ENCODE peak calls at places on chromosomes 3 and 15, in ten cellular contexts. R is DND-41; Y is esophagus muscularis mucosa; T is mesenchymal stem cell; E is CD8-positive, alpha-beta T cell; P is aorta; K is psoas muscle; U is esophagus squamous epithelium; L is PC-9; A is A549. D is an unnamed sample.
A peak's percentile ranks its signal among the peaks of the same experiment; 100 is the strongest.

GRCh38 chr3:63654931-63655330 is 2.5 kb downstream of the SNTN start:
- DNase-seq in K (no peak), L (no peak), T (no peak), U (no peak), E (no peak), R (no peak), P (no peak), Y (no peak), A (no peak), D (no peak)

GRCh38 chr15:32818758-32819405 is 101.1 kb downstream of the GREM1 start:
- DNase-seq in Y (no peak), U (no peak), R (no peak), P (no peak), A (no peak), L (no peak), K (no peak), T (peak; percentile 86), E (no peak), D (no peak)

GRCh38 chr3:128429751-128430150 is 36.9 kb downstream of the DNAJB8 start:
- DNase-seq in A (no peak), R (no peak), L (no peak), U (no peak), Y (no peak), E (no peak), K (no peak), P (no peak), T (no peak), D (no peak)

GRCh38 chr3:177321819-177322218 is 124.5 kb upstream of the TBL1XR1 start:
- DNase-seq in L (no peak), T (no peak), U (no peak), P (no peak), R (no peak), K (no peak), Y (no peak), A (no peak), E (no peak), D (no peak)

GRCh38 chr3:193620650-193621049 is 27.6 kb downstream of the OPA1 start:
- DNase-seq in Y (no peak), K (no peak), P (no peak), L (no peak), A (no peak), T (peak; percentile 61), E (no peak), U (no peak), R (no peak), D (no peak)

GRCh38 chr3:33437556-33438283 is 2.5 kb downstream of the UBP1 start:
- DNase-seq in E (no peak), P (no peak), L (no peak), T (peak; percentile 74), A (no peak), U (no peak), Y (no peak), K (no peak), R (no peak), D (no peak)

GRCh38 chr15:79002631-79003030 is 57.8 kb upstream of the CTSH start:
- DNase-seq in R (no peak), L (no peak), P (no peak), Y (no peak), E (no peak), T (no peak), K (no peak), A (no peak), U (no peak), D (no peak)

GRCh38 chr3:72492240-72492639 is 356.0 kb downstream of the SHQ1 start:
- DNase-seq in P (peak; percentile 84), Y (no peak), R (no peak), A (no peak), T (peak; percentile 75), L (peak; percentile 67), U (no peak), K (peak; percentile 85), E (no peak), D (no peak)

GRCh38 chr3:43041517-43041916 is 62.4 kb downstream of the GASK1A start:
- DNase-seq in R (no peak), L (no peak), U (no peak), E (no peak), T (no peak), K (no peak), P (no peak), Y (no peak), A (no peak), D (no peak)

DNA sequence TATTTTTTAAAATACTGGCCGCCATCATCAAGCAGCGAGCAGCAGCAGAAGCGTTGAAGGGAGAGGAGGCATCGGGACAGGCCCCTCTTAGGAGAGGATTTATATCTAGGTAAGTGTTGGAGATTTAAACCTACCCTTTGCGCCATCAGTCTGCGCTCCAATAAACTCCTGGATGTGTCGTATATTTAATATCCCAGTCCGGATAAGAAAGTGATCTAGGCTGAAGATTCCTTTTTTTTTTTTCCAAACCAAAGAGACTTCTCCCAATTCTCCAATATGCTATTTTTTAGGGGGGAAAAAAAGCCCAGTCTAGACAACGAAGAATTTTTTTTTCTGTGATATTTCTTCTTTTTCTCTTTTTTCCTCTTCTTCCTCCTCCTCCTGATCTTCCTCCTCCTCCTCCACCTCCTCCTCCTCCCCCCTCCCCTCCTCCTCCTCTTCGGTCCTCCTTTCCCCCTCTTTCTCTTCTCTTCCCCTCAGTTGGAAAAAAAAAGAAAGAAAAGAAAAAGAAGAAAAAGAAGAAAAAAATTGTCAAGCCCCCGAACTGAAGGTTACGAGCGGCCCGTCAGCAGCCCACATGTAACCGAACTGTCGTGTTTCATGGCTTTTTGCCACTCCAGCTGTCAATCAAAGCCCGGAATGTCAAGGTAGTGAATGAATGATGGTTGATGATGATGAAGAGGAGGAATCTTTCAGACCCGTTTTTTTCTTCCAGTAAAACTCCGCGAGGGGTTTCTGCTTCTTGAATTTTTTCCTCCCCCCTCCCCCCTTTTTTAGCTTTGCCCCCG is 834 bp downstream of the MEIS2 start:
- DNase-seq in T (peak; percentile 59), Y (no peak), A (peak; percentile 15), U (no peak), P (no peak), E (no peak), K (peak; percentile 56), L (peak; percentile 10), R (no peak), D (no peak)
- H3K27ac ChIP-seq in T (peak overlapping the region; percentile 86), Y (peak overlapping the region; percentile 88), A (peak overlapping the region; percentile 100), U (peak overlapping the region; percentile 93), P (peak overlapping the region; percentile 95), E (no peak overlapping the region), K (peak overlapping the region; percentile 89), L (peak overlapping the region; percentile 89), R (no peak overlapping the region), D (no peak overlapping the region)

GRCh38 chr3:195012571-195012970 is 258.4 kb downstream of the XXYLT1 start:
- DNase-seq in Y (no peak), A (no peak), L (no peak), R (no peak), P (no peak), T (no peak), K (no peak), U (no peak), E (no peak), D (no peak)

GRCh38 chr3:195013411-195013810 is 257.5 kb downstream of the XXYLT1 start:
- DNase-seq in T (no peak), Y (no peak), P (no peak), U (no peak), L (no peak), E (no peak), K (no peak), R (no peak), A (no peak), D (no peak)

GRCh38 chr3:195012100-195012499 is 258.9 kb downstream of the XXYLT1 start:
- DNase-seq in K (no peak), U (no peak), L (peak; percentile 83), Y (no peak), R (no peak), A (no peak), T (no peak), E (no peak), P (no peak), D (no peak)

GRCh38 chr3:195013962-195014361 is 257.0 kb downstream of the XXYLT1 start:
- DNase-seq in Y (no peak), U (no peak), A (no peak), E (no peak), R (no peak), K (no peak), L (no peak), T (no peak), P (no peak), D (no peak)

DNA sequence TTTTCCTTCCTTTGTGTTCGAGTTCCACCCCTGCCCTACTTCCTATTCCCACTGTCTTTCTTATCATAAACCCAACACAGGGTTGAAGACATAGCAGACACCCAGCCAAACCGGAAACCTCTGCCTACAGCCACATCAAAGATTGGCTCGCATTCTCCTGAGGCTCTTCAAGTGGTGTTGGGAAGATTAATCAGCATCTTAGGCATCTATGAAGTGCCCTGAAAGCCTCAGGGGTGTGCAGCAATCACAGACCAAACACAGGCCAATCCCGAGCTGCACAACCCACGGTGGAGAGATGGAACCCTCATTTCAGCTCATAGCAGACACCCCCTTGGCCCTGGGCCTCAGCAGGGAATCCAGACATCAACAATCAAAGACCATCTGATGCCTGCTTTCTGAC is 255.9 kb downstream of the XXYLT1 start:
- DNase-seq in T (peak; percentile 24), E (no peak), U (no peak), P (no peak), L (no peak), K (no peak), Y (no peak), A (no peak), R (peak; percentile 31), D (no peak)
- H3K4me1 ChIP-seq in T (no peaks in the 10 kb centered on the region), E (no peaks in the 10 kb centered on the region), U (peaks cover 5% of the 10 kb centered on the region), P (no peaks in the 10 kb centered on the region), L (peaks cover 36% of the 10 kb centered on the region), K (no peaks in the 10 kb centered on the region), Y (no peaks in the 10 kb centered on the region), A (no peaks in the 10 kb centered on the region), R (peaks cover 4% of the 10 kb centered on the region), D (no peaks in the 10 kb centered on the region)

GRCh38 chr15:66936864-66937245 is 128.5 kb upstream of the SMAD3 start:
- DNase-seq in A (no peak), P (no peak), K (no peak), E (no peak), T (no peak), Y (no peak), L (no peak), R (no peak), U (no peak), D (no peak)
- H3K9me3 ChIP-seq in A (peaks cover 45% of the 10 kb centered on the region), P (no peaks in the 10 kb centered on the region), K (no peaks in the 10 kb centered on the region), E (no peaks in the 10 kb centered on the region), T (peaks cover 20% of the 10 kb centered on the region), Y (no peaks in the 10 kb centered on the region), L (peaks cover 12% of the 10 kb centered on the region), R (peaks cover 7% of the 10 kb centered on the region), U (no peaks in the 10 kb centered on the region), D (peaks cover 6% of the 10 kb centered on the region)

DNA sequence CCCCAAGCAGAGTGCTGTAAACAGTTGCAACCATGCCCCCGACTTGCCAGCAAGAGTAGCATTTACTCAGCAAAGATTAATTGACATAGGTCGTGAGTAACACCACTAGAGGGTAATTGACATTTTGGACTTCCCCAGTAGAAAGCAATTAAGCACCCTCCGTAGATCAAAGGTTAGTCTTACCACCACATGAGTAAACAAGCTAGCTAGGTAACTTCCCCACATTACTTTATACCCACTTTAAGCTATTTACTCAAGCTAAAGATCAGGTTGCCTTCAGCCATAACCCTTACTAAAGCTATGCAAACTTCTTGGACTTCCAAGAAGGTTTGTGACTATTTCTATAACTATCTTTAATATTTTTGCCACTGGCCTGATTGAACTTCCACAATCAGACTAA is 1072.7 kb downstream of the OTOL1 start:
- DNase-seq in P (no peak), Y (no peak), R (no peak), T (peak; percentile 8), K (no peak), E (no peak), U (no peak), A (no peak), L (no peak), D (no peak)
- H3K27ac ChIP-seq in P (no peak overlapping the region), Y (no peak overlapping the region), R (no peak overlapping the region), T (no peak overlapping the region), K (no peak overlapping the region), E (no peak overlapping the region), U (no peak overlapping the region), A (no peak overlapping the region), L (no peak overlapping the region), D (no peak overlapping the region)

D was measured in naive thymus-derived CD4-positive, alpha-beta T cell.